ENCODE peak calls at places on chromosomes 6 and 20, in seven cellular contexts. One of them, this sample, is unnamed.

GRCh38 chr6:168016176-168016620 is 18.7 kb downstream of the KIF25 start:
- DNase-seq in cardiac muscle cell: no peak
- DNase-seq in A549: no peak
- DNase-seq in colonic mucosa: no peak
- DNase-seq in naive thymus-derived CD4-positive, alpha-beta T cell: no peak
- DNase-seq in uterus: no peak
- DNase-seq in lung: no peak
- DNase-seq in this sample: no peak

GRCh38 chr20:63517376-63518309 is 2.9 kb upstream of the PPDPF start:
- DNase-seq in uterus: no peak
- DNase-seq in A549: no peak
- DNase-seq in cardiac muscle cell: no peak
- DNase-seq in lung: no peak
- DNase-seq in naive thymus-derived CD4-positive, alpha-beta T cell: no peak
- DNase-seq in colonic mucosa: no peak
- DNase-seq in this sample: no peak

GRCh38 chr20:46941404-46941803 is 46.8 kb downstream of the EYA2 start:
- DNase-seq in lung: no peak
- DNase-seq in cardiac muscle cell: no peak
- DNase-seq in colonic mucosa: no peak
- DNase-seq in naive thymus-derived CD4-positive, alpha-beta T cell: no peak
- DNase-seq in A549: no peak
- DNase-seq in uterus: no peak
- DNase-seq in this sample: no peak

GRCh38 chr20:4344660-4345059 is 329.3 kb upstream of the RNF24 start:
- DNase-seq in cardiac muscle cell: no peak
- DNase-seq in naive thymus-derived CD4-positive, alpha-beta T cell: no peak
- DNase-seq in colonic mucosa: no peak
- DNase-seq in A549: no peak
- DNase-seq in uterus: no peak
- DNase-seq in lung: no peak
- DNase-seq in this sample: no peak

GRCh38 chr6:19848465-19848864 is 11.3 kb downstream of the ID4 start:
- DNase-seq in lung: no peak
- DNase-seq in A549: no peak
- DNase-seq in colonic mucosa: no peak
- DNase-seq in naive thymus-derived CD4-positive, alpha-beta T cell: no peak
- DNase-seq in uterus: no peak
- DNase-seq in cardiac muscle cell: no peak
- DNase-seq in this sample: no peak

GRCh38 chr6:136446579-136447182 is 103.5 kb downstream of the MAP7 start:
- DNase-seq in A549: peak
- DNase-seq in lung: no peak
- DNase-seq in naive thymus-derived CD4-positive, alpha-beta T cell: no peak
- DNase-seq in uterus: no peak
- DNase-seq in cardiac muscle cell: no peak
- DNase-seq in colonic mucosa: no peak
- DNase-seq in this sample: no peak

GRCh38 chr6:127475135-127475822 is 16.1 kb upstream of the KIAA0408 start:
- DNase-seq in uterus: no peak
- DNase-seq in naive thymus-derived CD4-positive, alpha-beta T cell: no peak
- DNase-seq in cardiac muscle cell: no peak
- DNase-seq in A549: no peak
- DNase-seq in colonic mucosa: no peak
- DNase-seq in lung: no peak
- DNase-seq in this sample: no peak

GRCh38 chr6:44338228-44339122 is 4.0 kb upstream of the SPATS1 start:
- DNase-seq in lung: peak
- DNase-seq in uterus: peak
- DNase-seq in cardiac muscle cell: peak
- DNase-seq in naive thymus-derived CD4-positive, alpha-beta T cell: peak
- DNase-seq in A549: peak
- DNase-seq in colonic mucosa: peak
- DNase-seq in this sample: peak

GRCh38 chr6:33768644-33769120 is 20.2 kb downstream of the LEMD2 start:
- DNase-seq in A549: peak
- DNase-seq in naive thymus-derived CD4-positive, alpha-beta T cell: peak
- DNase-seq in colonic mucosa: peak
- DNase-seq in uterus: peak
- DNase-seq in lung: peak
- DNase-seq in cardiac muscle cell: peak
- DNase-seq in this sample: peak

GRCh38 chr20:35737865-35738333 is 4.2 kb downstream of the RBM39 start:
- DNase-seq in uterus: no peak
- DNase-seq in cardiac muscle cell: no peak
- DNase-seq in colonic mucosa: no peak
- DNase-seq in lung: no peak
- DNase-seq in naive thymus-derived CD4-positive, alpha-beta T cell: no peak
- DNase-seq in A549: no peak
- DNase-seq in this sample: no peak

GRCh38 chr20:13141541-13141940 is 79.5 kb upstream of the ISM1 start:
- DNase-seq in colonic mucosa: no peak
- DNase-seq in naive thymus-derived CD4-positive, alpha-beta T cell: no peak
- DNase-seq in lung: no peak
- DNase-seq in A549: no peak
- DNase-seq in uterus: no peak
- DNase-seq in cardiac muscle cell: no peak
- DNase-seq in this sample: no peak

GRCh38 chr20:63323298-63323820 is 30.4 kb downstream of the COL20A1 start:
- DNase-seq in naive thymus-derived CD4-positive, alpha-beta T cell: no peak
- DNase-seq in uterus: no peak
- DNase-seq in A549: peak
- DNase-seq in colonic mucosa: no peak
- DNase-seq in cardiac muscle cell: no peak
- DNase-seq in lung: no peak
- DNase-seq in this sample: no peak

DNA sequence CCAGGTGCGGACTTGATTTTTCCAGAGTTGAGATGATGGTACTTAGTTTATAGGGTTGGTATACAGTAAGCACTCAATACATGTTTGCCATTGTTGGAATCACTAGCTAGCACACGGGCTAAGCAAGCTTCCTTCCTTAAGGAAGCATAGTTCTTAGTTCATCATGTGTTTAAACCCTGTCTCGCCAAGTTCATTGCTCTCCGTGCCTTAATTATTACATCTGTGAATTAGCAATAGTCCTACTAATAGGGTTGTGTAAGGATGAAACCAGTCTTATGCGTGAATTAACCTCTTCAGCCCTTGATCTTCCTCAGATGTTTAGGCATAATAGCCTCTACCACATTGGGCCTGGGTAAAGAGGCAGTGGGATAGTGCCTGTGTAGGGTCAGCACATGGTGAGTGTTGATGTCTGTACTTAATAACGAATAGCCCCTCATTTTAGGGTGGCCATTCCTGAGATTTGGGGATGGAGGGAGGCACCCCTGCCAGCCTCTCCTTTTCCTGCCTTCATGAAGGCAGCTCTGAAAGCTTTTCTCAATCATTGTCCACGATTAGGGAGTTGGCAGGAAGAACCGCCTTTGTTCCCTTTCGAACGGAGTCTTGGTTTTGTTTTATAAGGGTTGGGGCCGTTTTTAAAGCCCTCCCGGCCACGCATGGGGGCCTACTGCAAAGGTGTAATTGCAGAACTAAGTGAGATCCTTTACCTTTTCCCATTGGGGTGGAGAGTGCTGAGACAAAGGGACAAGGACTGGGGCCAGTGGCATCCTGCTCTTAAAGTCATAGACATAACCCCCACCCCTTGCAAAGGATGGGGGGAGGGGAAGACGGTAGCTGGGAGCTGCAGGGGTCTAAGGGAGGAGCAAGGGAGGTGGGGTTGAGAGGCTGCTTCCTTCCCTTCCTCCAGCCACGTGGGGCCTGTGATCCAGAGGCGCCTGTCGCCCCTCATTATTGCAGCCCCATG is 2.1 kb downstream of the DNMT3B start:
- DNase-seq in colonic mucosa: no peak
- DNase-seq in naive thymus-derived CD4-positive, alpha-beta T cell: no peak
- DNase-seq in lung: no peak
- DNase-seq in uterus: no peak
- DNase-seq in A549: no peak
- DNase-seq in cardiac muscle cell: no peak
- DNase-seq in this sample: no peak
- H3K27ac ChIP-seq in colonic mucosa: no peak
- H3K27ac ChIP-seq in naive thymus-derived CD4-positive, alpha-beta T cell: no peak
- H3K27ac ChIP-seq in lung: no peak
- H3K27ac ChIP-seq in uterus: no peak
- H3K27ac ChIP-seq in A549: peak
- H3K27ac ChIP-seq in cardiac muscle cell: no peak
- H3K27ac ChIP-seq in this sample: no peak

GRCh38 chr6:109877028-109877726 is 100.9 kb upstream of the GPR6 start:
- DNase-seq in A549: no peak
- DNase-seq in naive thymus-derived CD4-positive, alpha-beta T cell: no peak
- DNase-seq in colonic mucosa: no peak
- DNase-seq in cardiac muscle cell: no peak
- DNase-seq in lung: no peak
- DNase-seq in uterus: no peak
- DNase-seq in this sample: no peak
- H3K27ac ChIP-seq in A549: no peak
- H3K27ac ChIP-seq in naive thymus-derived CD4-positive, alpha-beta T cell: no peak
- H3K27ac ChIP-seq in colonic mucosa: no peak
- H3K27ac ChIP-seq in cardiac muscle cell: no peak
- H3K27ac ChIP-seq in lung: no peak
- H3K27ac ChIP-seq in uterus: peak
- H3K27ac ChIP-seq in this sample: no peak

GRCh38 chr6:3231213-3232016 is 4.0 kb upstream of the TUBB2B start:
- DNase-seq in cardiac muscle cell: peak
- DNase-seq in A549: peak
- DNase-seq in uterus: peak
- DNase-seq in naive thymus-derived CD4-positive, alpha-beta T cell: peak
- DNase-seq in lung: peak
- DNase-seq in colonic mucosa: peak
- DNase-seq in this sample: no peak
- H3K27ac ChIP-seq in cardiac muscle cell: no peak
- H3K27ac ChIP-seq in A549: peak
- H3K27ac ChIP-seq in uterus: peak
- H3K27ac ChIP-seq in naive thymus-derived CD4-positive, alpha-beta T cell: no peak
- H3K27ac ChIP-seq in lung: peak
- H3K27ac ChIP-seq in colonic mucosa: peak
- H3K27ac ChIP-seq in this sample: no peak

DNA sequence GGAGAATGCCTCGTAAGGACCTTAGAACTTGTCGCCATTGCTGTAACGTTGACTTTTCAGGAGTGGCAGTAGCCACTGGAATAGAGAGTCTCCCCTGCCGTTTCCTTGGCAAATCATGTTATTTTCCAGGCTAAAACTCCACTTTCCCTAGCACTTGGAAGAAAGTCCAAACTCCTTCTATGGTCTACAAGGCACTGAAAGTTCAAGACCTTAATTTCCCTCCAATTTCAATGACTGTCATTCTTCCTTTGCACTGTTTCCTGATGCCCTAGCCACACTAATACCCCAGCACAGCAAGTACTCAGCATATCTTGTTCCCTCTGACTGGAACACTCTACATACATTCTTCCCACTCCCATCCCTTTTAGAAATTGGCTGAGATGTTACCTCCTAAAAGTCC is 1.8 kb upstream of the TBPL1 start:
- DNase-seq in lung: no peak
- DNase-seq in colonic mucosa: no peak
- DNase-seq in naive thymus-derived CD4-positive, alpha-beta T cell: no peak
- DNase-seq in A549: no peak
- DNase-seq in cardiac muscle cell: no peak
- DNase-seq in uterus: no peak
- DNase-seq in this sample: no peak
- H3K27ac ChIP-seq in lung: no peak
- H3K27ac ChIP-seq in colonic mucosa: peak
- H3K27ac ChIP-seq in naive thymus-derived CD4-positive, alpha-beta T cell: peak
- H3K27ac ChIP-seq in A549: peak
- H3K27ac ChIP-seq in cardiac muscle cell: no peak
- H3K27ac ChIP-seq in uterus: peak
- H3K27ac ChIP-seq in this sample: peak

GRCh38 chr6:37702314-37702713 is 4.6 kb upstream of the MDGA1 start:
- DNase-seq in naive thymus-derived CD4-positive, alpha-beta T cell: no peak
- DNase-seq in colonic mucosa: no peak
- DNase-seq in lung: no peak
- DNase-seq in cardiac muscle cell: no peak
- DNase-seq in uterus: no peak
- DNase-seq in A549: no peak
- DNase-seq in this sample: no peak

GRCh38 chr6:37705239-37706051 is 7.8 kb upstream of the MDGA1 start:
- DNase-seq in naive thymus-derived CD4-positive, alpha-beta T cell: peak
- DNase-seq in lung: peak
- DNase-seq in colonic mucosa: peak
- DNase-seq in cardiac muscle cell: peak
- DNase-seq in A549: peak
- DNase-seq in uterus: peak
- DNase-seq in this sample: peak

GRCh38 chr6:37704066-37704465 is 6.4 kb upstream of the MDGA1 start:
- DNase-seq in lung: no peak
- DNase-seq in A549: no peak
- DNase-seq in colonic mucosa: no peak
- DNase-seq in naive thymus-derived CD4-positive, alpha-beta T cell: no peak
- DNase-seq in cardiac muscle cell: no peak
- DNase-seq in uterus: no peak
- DNase-seq in this sample: no peak

GRCh38 chr6:37706749-37707148 is 9.1 kb upstream of the MDGA1 start:
- DNase-seq in lung: no peak
- DNase-seq in uterus: no peak
- DNase-seq in colonic mucosa: no peak
- DNase-seq in naive thymus-derived CD4-positive, alpha-beta T cell: no peak
- DNase-seq in cardiac muscle cell: no peak
- DNase-seq in A549: no peak
- DNase-seq in this sample: no peak

GRCh38 chr6:37704923-37705238 is 7.2 kb upstream of the MDGA1 start:
- DNase-seq in cardiac muscle cell: no peak
- DNase-seq in A549: no peak
- DNase-seq in lung: no peak
- DNase-seq in naive thymus-derived CD4-positive, alpha-beta T cell: no peak
- DNase-seq in uterus: no peak
- DNase-seq in colonic mucosa: no peak
- DNase-seq in this sample: no peak
- H3K27ac ChIP-seq in cardiac muscle cell: peak
- H3K27ac ChIP-seq in A549: peak
- H3K27ac ChIP-seq in lung: peak
- H3K27ac ChIP-seq in naive thymus-derived CD4-positive, alpha-beta T cell: peak
- H3K27ac ChIP-seq in uterus: peak
- H3K27ac ChIP-seq in colonic mucosa: no peak
- H3K27ac ChIP-seq in this sample: no peak

This sample was measured in CD8-positive, alpha-beta T cell.